ENCODE peak calls at places on chromosome 4, in seven cellular contexts. One of them, this sample, is unnamed.

GRCh38 chr4:151099226-151099975 is at the start of gene RPS3A:
- DNase-seq in NCI-H510A: peak; percentile 88
- DNase-seq in spleen: peak; percentile 98
- DNase-seq in LHCN-M2: peak; percentile 96
- DNase-seq in EH: peak; percentile 95
- DNase-seq in CD8-positive, alpha-beta T cell: peak; percentile 98
- DNase-seq in activated CD8-positive, alpha-beta memory T cell treated with anti-CD3 and anti-CD28 coated beads for 4 hours: peak; percentile 98
- DNase-seq in this sample: peak; percentile 99

GRCh38 chr4:71283642-71284257 is 55.1 kb upstream of the SLC4A4 start:
- DNase-seq in CD8-positive, alpha-beta T cell: no peak
- DNase-seq in NCI-H510A: no peak
- DNase-seq in EH: peak; percentile 33
- DNase-seq in activated CD8-positive, alpha-beta memory T cell treated with anti-CD3 and anti-CD28 coated beads for 4 hours: no peak
- DNase-seq in spleen: no peak
- DNase-seq in LHCN-M2: no peak
- DNase-seq in this sample: no peak

GRCh38 chr4:47704693-47705325 is 133.1 kb downstream of the CORIN start:
- DNase-seq in NCI-H510A: peak; percentile 26
- DNase-seq in EH: peak; percentile 40
- DNase-seq in spleen: no peak
- DNase-seq in CD8-positive, alpha-beta T cell: no peak
- DNase-seq in activated CD8-positive, alpha-beta memory T cell treated with anti-CD3 and anti-CD28 coated beads for 4 hours: no peak
- DNase-seq in LHCN-M2: peak; percentile 54
- DNase-seq in this sample: peak; percentile 35

GRCh38 chr4:181213562-181213961 is 1029.6 kb upstream of the TENM3 start:
- DNase-seq in EH: no peak
- DNase-seq in activated CD8-positive, alpha-beta memory T cell treated with anti-CD3 and anti-CD28 coated beads for 4 hours: no peak
- DNase-seq in NCI-H510A: no peak
- DNase-seq in spleen: no peak
- DNase-seq in CD8-positive, alpha-beta T cell: no peak
- DNase-seq in LHCN-M2: no peak
- DNase-seq in this sample: no peak

GRCh38 chr4:38170380-38170779 is 210.2 kb downstream of the PTTG2 start:
- DNase-seq in LHCN-M2: no peak
- DNase-seq in spleen: no peak
- DNase-seq in CD8-positive, alpha-beta T cell: no peak
- DNase-seq in EH: no peak
- DNase-seq in activated CD8-positive, alpha-beta memory T cell treated with anti-CD3 and anti-CD28 coated beads for 4 hours: no peak
- DNase-seq in NCI-H510A: no peak
- DNase-seq in this sample: no peak

GRCh38 chr4:151489462-151490203 is 80.7 kb downstream of the FHIP1A start:
- DNase-seq in activated CD8-positive, alpha-beta memory T cell treated with anti-CD3 and anti-CD28 coated beads for 4 hours: no peak
- DNase-seq in CD8-positive, alpha-beta T cell: no peak
- DNase-seq in NCI-H510A: peak; percentile 48
- DNase-seq in spleen: no peak
- DNase-seq in LHCN-M2: no peak
- DNase-seq in EH: no peak
- DNase-seq in this sample: no peak

GRCh38 chr4:24071612-24072372 is 181.9 kb upstream of the PPARGC1A start:
- DNase-seq in EH: no peak
- DNase-seq in CD8-positive, alpha-beta T cell: no peak
- DNase-seq in NCI-H510A: no peak
- DNase-seq in LHCN-M2: no peak
- DNase-seq in spleen: no peak
- DNase-seq in activated CD8-positive, alpha-beta memory T cell treated with anti-CD3 and anti-CD28 coated beads for 4 hours: no peak
- DNase-seq in this sample: no peak

GRCh38 chr4:183348706-183349659 is 26.8 kb upstream of the CLDN24 start:
- DNase-seq in LHCN-M2: peak; percentile 88
- DNase-seq in NCI-H510A: no peak
- DNase-seq in CD8-positive, alpha-beta T cell: no peak
- DNase-seq in EH: peak; percentile 99
- DNase-seq in spleen: peak; percentile 31
- DNase-seq in activated CD8-positive, alpha-beta memory T cell treated with anti-CD3 and anti-CD28 coated beads for 4 hours: no peak
- DNase-seq in this sample: peak; percentile 92

GRCh38 chr4:140243345-140243753 is 89.4 kb upstream of the MAML3 start:
- DNase-seq in LHCN-M2: no peak
- DNase-seq in NCI-H510A: peak; percentile 72
- DNase-seq in CD8-positive, alpha-beta T cell: no peak
- DNase-seq in EH: no peak
- DNase-seq in spleen: peak; percentile 80
- DNase-seq in activated CD8-positive, alpha-beta memory T cell treated with anti-CD3 and anti-CD28 coated beads for 4 hours: no peak
- DNase-seq in this sample: no peak

GRCh38 chr4:55214172-55214571 is 88.8 kb upstream of the KDR start:
- DNase-seq in NCI-H510A: no peak
- DNase-seq in activated CD8-positive, alpha-beta memory T cell treated with anti-CD3 and anti-CD28 coated beads for 4 hours: no peak
- DNase-seq in LHCN-M2: peak; percentile 6
- DNase-seq in spleen: no peak
- DNase-seq in EH: peak; percentile 26
- DNase-seq in CD8-positive, alpha-beta T cell: no peak
- DNase-seq in this sample: no peak

GRCh38 chr4:24583451-24584174 is 741 bp downstream of the DHX15 start:
- DNase-seq in CD8-positive, alpha-beta T cell: peak; percentile 17
- DNase-seq in spleen: peak; percentile 93
- DNase-seq in activated CD8-positive, alpha-beta memory T cell treated with anti-CD3 and anti-CD28 coated beads for 4 hours: peak; percentile 2
- DNase-seq in LHCN-M2: peak; percentile 50
- DNase-seq in EH: peak; percentile 55
- DNase-seq in NCI-H510A: peak; percentile 58
- DNase-seq in this sample: peak; percentile 72

GRCh38 chr4:20395160-20395773 is 143.6 kb downstream of the SLIT2 start:
- DNase-seq in NCI-H510A: no peak
- DNase-seq in activated CD8-positive, alpha-beta memory T cell treated with anti-CD3 and anti-CD28 coated beads for 4 hours: no peak
- DNase-seq in spleen: no peak
- DNase-seq in LHCN-M2: peak; percentile 37
- DNase-seq in CD8-positive, alpha-beta T cell: no peak
- DNase-seq in EH: peak; percentile 46
- DNase-seq in this sample: peak; percentile 21

GRCh38 chr4:39085891-39086290 is 23.9 kb downstream of the KLHL5 start:
- DNase-seq in NCI-H510A: no peak
- DNase-seq in LHCN-M2: peak; percentile 89
- DNase-seq in EH: peak; percentile 85
- DNase-seq in activated CD8-positive, alpha-beta memory T cell treated with anti-CD3 and anti-CD28 coated beads for 4 hours: no peak
- DNase-seq in CD8-positive, alpha-beta T cell: no peak
- DNase-seq in spleen: no peak
- DNase-seq in this sample: peak; percentile 66

GRCh38 chr4:5874811-5875465 is 17.9 kb downstream of the CRMP1 start:
- DNase-seq in EH: peak; percentile 53
- DNase-seq in spleen: no peak
- DNase-seq in CD8-positive, alpha-beta T cell: no peak
- DNase-seq in LHCN-M2: peak; percentile 80
- DNase-seq in activated CD8-positive, alpha-beta memory T cell treated with anti-CD3 and anti-CD28 coated beads for 4 hours: no peak
- DNase-seq in NCI-H510A: no peak
- DNase-seq in this sample: peak; percentile 66

GRCh38 chr4:6851962-6852361 is 57.7 kb upstream of the TBC1D14 start:
- DNase-seq in LHCN-M2: no peak
- DNase-seq in activated CD8-positive, alpha-beta memory T cell treated with anti-CD3 and anti-CD28 coated beads for 4 hours: no peak
- DNase-seq in EH: no peak
- DNase-seq in NCI-H510A: no peak
- DNase-seq in spleen: no peak
- DNase-seq in CD8-positive, alpha-beta T cell: no peak
- DNase-seq in this sample: no peak

GRCh38 chr4:117324851-117325491 is 239.6 kb upstream of the TRAM1L1 start:
- DNase-seq in EH: peak; percentile 17
- DNase-seq in activated CD8-positive, alpha-beta memory T cell treated with anti-CD3 and anti-CD28 coated beads for 4 hours: no peak
- DNase-seq in spleen: no peak
- DNase-seq in CD8-positive, alpha-beta T cell: no peak
- DNase-seq in LHCN-M2: peak; percentile 93
- DNase-seq in NCI-H510A: no peak
- DNase-seq in this sample: peak; percentile 90

GRCh38 chr4:119025916-119026661 is 109.5 kb upstream of the MYOZ2 start:
- DNase-seq in NCI-H510A: no peak
- DNase-seq in CD8-positive, alpha-beta T cell: no peak
- DNase-seq in EH: peak; percentile 94
- DNase-seq in activated CD8-positive, alpha-beta memory T cell treated with anti-CD3 and anti-CD28 coated beads for 4 hours: no peak
- DNase-seq in LHCN-M2: peak; percentile 86
- DNase-seq in spleen: no peak
- DNase-seq in this sample: peak; percentile 58

GRCh38 chr4:186204103-186204559 is 12.8 kb downstream of the CYP4V2 start:
- DNase-seq in EH: peak; percentile 46
- DNase-seq in spleen: no peak
- DNase-seq in activated CD8-positive, alpha-beta memory T cell treated with anti-CD3 and anti-CD28 coated beads for 4 hours: no peak
- DNase-seq in CD8-positive, alpha-beta T cell: peak; percentile 53
- DNase-seq in LHCN-M2: no peak
- DNase-seq in NCI-H510A: peak; percentile 66
- DNase-seq in this sample: no peak